ENCODE peak calls at places on chromosomes 16 and 17, in four cellular contexts. F, Z, V and Q are unnamed samples.

GRCh38 chr17:73595931-73596330 is 48.3 kb downstream of the SDK2 start:
- DNase-seq in F (no peak), Z (no peak), V (no peak), Q (no peak)

GRCh38 chr16:46923513-46924295 is 39.5 kb downstream of the GPT2 start:
- DNase-seq in F (no peak), Z (no peak), V (no peak), Q (no peak)

GRCh38 chr17:20059728-20060188 is 50.6 kb downstream of the SPECC1 start:
- DNase-seq in F (no peak), Z (peak), V (no peak), Q (no peak)

GRCh38 chr16:13005836-13006235 is 104.4 kb downstream of the SHISA9 start:
- DNase-seq in F (no peak), Z (no peak), V (no peak), Q (no peak)

GRCh38 chr16:87809150-87809902 is 43.5 kb upstream of the KLHDC4 start:
- DNase-seq in F (no peak), Z (peak), V (peak), Q (no peak)

GRCh38 chr17:62714016-62714777 is 86.7 kb downstream of the MRC2 start:
- DNase-seq in F (no peak), Z (no peak), V (no peak), Q (no peak)

GRCh38 chr17:29839656-29840055 is 90.4 kb downstream of the SSH2 start:
- DNase-seq in F (no peak), Z (no peak), V (no peak), Q (no peak)

GRCh38 chr17:67245694-67246397 is 850 bp upstream of the HELZ start:
- DNase-seq in F (no peak), Z (no peak), V (peak), Q (peak)

GRCh38 chr16:90019543-90020259 is 445 bp upstream of the DBNDD1 start:
- DNase-seq in F (no peak), Z (no peak), V (peak), Q (no peak)

GRCh38 chr17:48389903-48390302 is 40.1 kb downstream of the SKAP1 start:
- DNase-seq in F (no peak), Z (no peak), V (no peak), Q (no peak)

GRCh38 chr16:11601425-11601824 is 14.7 kb upstream of the LITAF start:
- DNase-seq in F (no peak), Z (no peak), V (no peak), Q (no peak)

GRCh38 chr16:30416624-30417298 is 9.4 kb downstream of the ZNF771 start:
- DNase-seq in F (no peak), Z (no peak), V (no peak), Q (no peak)

GRCh38 chr16:54136276-54136625 is 150.3 kb downstream of the IRX3 start:
- DNase-seq in F (no peak), Z (no peak), V (peak), Q (no peak)

GRCh38 chr17:65283704-65284103 is 146.5 kb downstream of the RGS9 start:
- DNase-seq in F (no peak), Z (no peak), V (peak), Q (no peak)

GRCh38 chr17:39629894-39630293 is 3.1 kb downstream of the PPP1R1B start:
- DNase-seq in F (no peak), Z (no peak), V (no peak), Q (no peak)

GRCh38 chr16:80671281-80671849 is 130.6 kb downstream of the DYNLRB2 start:
- DNase-seq in F (no peak), Z (peak), V (no peak), Q (no peak)

GRCh38 chr17:12342609-12343248 is 322.1 kb downstream of the MAP2K4 start:
- DNase-seq in F (peak), Z (no peak), V (no peak), Q (peak)

GRCh38 chr17:60802377-60802776 is 124.7 kb downstream of the BCAS3 start:
- DNase-seq in F (no peak), Z (no peak), V (no peak), Q (no peak)

GRCh38 chr16:3355589-3355988 is at the start of gene OR2C1:
- DNase-seq in F (no peak), Z (no peak), V (no peak), Q (no peak)

GRCh38 chr17:76414334-76415295 is 30.2 kb downstream of the SPHK1 start:
- DNase-seq in F (no peak), Z (no peak), V (peak), Q (no peak)

GRCh38 chr16:86381491-86381890 is 128.8 kb upstream of the FOXF1 start:
- DNase-seq in F (no peak), Z (no peak), V (no peak), Q (no peak)

GRCh38 chr16:4317471-4318170 is 1.8 kb downstream of the GLIS2 start:
- DNase-seq in F (no peak), Z (no peak), V (peak), Q (no peak)

GRCh38 chr17:13407381-13407780 is 194.3 kb downstream of the HS3ST3A1 start:
- DNase-seq in F (no peak), Z (no peak), V (no peak), Q (no peak)

GRCh38 chr17:48579738-48580543 is 1.8 kb upstream of the HOXB4 start:
- DNase-seq in F (no peak), Z (no peak), V (peak), Q (no peak)

GRCh38 chr17:20300399-20301037 is 166.8 kb downstream of the LGALS9B start:
- DNase-seq in F (no peak), Z (no peak), V (no peak), Q (no peak)

GRCh38 chr17:20989991-20990855 is 52.6 kb downstream of the USP22 start:
- DNase-seq in F (no peak), Z (no peak), V (no peak), Q (no peak)

GRCh38 chr17:5078106-5079028 is at the start of gene ZFP3:
- DNase-seq in F (peak), Z (peak), V (peak), Q (peak)

GRCh38 chr16:65548470-65548869 is 426.6 kb upstream of the CDH11 start:
- DNase-seq in F (no peak), Z (no peak), V (no peak), Q (no peak)

GRCh38 chr16:31451681-31452351 is 7.5 kb upstream of the ARMC5 start:
- DNase-seq in F (no peak), Z (no peak), V (peak), Q (no peak)
- TF ChIP-seq POLR2A in F (no peak), Z (no peak), V (no peak), Q (no peak)

DNA sequence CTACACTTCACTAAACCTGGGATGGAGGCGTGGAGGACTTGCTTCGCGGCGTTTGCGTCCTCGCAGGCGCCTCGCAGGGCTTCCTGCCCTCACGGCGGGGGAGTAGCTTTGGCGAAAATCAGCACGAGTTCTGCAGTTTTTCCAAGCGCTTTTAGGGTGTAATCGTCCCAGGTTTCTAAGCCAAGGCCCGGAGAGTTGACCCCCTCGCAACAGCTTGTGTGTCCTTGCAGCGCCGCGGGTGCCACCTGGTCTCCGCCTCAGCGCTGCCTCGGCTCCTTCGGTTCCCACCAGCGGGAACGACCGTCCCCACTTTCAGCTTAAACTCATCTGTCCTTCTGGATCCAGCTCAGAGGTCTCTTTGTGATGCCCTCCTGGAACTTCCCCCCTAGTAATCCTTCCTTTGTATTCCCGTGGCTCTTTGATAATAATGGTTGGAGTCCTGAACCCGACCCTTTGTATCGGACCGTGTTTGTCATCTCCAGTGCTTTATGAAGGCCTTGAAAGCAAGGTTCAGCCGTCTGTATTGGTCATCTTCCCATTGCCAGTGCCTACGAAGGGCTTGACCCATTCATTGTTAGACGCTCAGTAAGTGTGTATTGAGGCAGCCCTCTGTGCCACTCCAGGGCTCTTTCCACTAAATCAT is 829 bp upstream of the SMARCE1 start:
- DNase-seq in F (no peak), Z (no peak), V (peak), Q (peak)
- TF ChIP-seq POLR2AphosphoS5 in F (peak), Z (no peak), V (no peak), Q (no peak)

GRCh38 chr16:17277981-17278381 is 192.8 kb downstream of the XYLT1 start:
- DNase-seq in F (no peak), Z (no peak), V (no peak), Q (no peak)
- TF ChIP-seq POLR2A in F (no peak), Z (no peak), V (no peak), Q (no peak)

DNA sequence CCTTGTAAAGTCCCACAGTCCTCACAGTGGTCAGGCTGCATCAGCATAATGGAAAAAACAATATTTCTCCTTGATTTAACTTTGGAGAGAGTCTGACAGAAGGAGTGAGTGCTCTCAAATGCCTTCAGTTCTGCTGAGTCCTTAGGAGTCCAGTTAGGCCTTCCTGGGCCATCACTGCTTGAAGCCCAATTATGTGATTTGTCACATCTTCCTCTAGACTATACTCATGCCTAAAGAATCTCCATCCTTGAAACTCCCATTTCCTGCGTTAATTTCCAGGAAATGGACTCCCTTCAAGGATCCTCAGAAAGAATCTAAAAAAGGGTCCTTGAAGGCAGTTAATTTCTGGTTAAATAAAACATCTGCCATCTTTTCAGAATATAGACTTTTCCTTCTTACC is 52.8 kb downstream of the SLFN5 start:
- DNase-seq in F (no peak), Z (no peak), V (peak), Q (no peak)
- TF ChIP-seq POLR2AphosphoS5 in F (no peak), Z (no peak), V (no peak), Q (no peak)

DNA sequence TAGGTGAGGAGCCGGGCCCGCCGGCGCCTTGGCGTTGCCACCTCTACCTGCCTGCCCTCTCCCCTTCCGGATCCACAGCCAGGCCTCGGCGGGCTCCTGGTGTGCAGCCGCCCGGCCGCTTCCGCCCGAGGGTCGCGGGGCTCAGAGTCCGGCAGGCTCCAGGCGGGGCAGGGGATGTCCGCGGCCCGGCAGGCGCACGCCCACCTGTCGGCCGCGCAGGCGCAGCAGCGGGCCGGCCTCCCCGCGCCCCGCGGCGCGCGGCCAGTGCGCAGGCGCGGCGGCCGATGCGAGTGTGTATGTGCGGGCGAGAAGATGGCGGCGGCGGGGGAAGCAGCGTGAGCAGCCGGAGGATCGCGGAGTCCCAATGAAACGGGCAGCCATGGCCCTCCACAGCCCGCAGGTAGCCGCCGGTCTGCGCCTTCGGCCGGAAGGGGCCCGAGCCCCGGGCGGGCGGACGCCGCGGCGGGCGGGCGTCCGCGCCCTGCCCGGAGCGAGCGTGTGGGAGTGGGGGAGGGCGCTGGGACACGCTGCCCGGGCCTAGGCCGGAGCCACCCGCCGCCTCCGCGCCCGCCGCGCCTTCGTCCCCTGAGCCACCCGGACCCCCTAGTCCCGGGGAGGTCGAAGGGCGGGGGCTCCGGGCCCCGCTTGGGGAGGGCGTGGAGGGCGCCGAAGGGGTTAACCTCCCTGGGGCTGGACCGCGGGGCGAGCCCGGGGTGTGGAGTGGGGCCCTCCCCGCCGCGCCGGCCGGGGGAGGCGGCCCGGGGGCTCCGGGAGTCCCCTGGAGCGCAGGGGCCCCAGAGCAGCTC is at the start of gene USP10:
- DNase-seq in F (peak), Z (no peak), V (peak), Q (peak)
- TF ChIP-seq POLR2A in F (peak), Z (peak), V (no peak), Q (peak)

GRCh38 chr17:56571456-56571855 is 22.0 kb upstream of the NOG start:
- DNase-seq in F (no peak), Z (no peak), V (no peak), Q (no peak)
- TF ChIP-seq POLR2AphosphoS5 in F (no peak), Z (no peak), V (no peak), Q (no peak)